ENCODE peak calls at places on chromosomes 5 and 9, in eight cellular contexts. O is H1, M is endothelial cell of umbilical vein, K is transverse colon, Q is stomach, P is HCT116, I is spleen, Z is sigmoid colon. W is an unnamed sample.
A peak's percentile ranks its signal among the peaks of the same experiment; 100 is the strongest.

GRCh38 chr5:179140293-179140692 is 80.1 kb downstream of the ZNF354C start:
- DNase-seq in P (no peak), I (no peak), K (no peak), Q (no peak), Z (no peak), O (no peak), M (no peak), W (no peak)

GRCh38 chr5:114319821-114320220 is 42.0 kb upstream of the KCNN2 start:
- DNase-seq in K (no peak), Q (no peak), O (no peak), M (peak; percentile 94), Z (no peak), I (no peak), P (no peak), W (no peak)

GRCh38 chr5:33736510-33736909 is 155.3 kb downstream of the ADAMTS12 start:
- DNase-seq in Z (no peak), M (no peak), K (no peak), O (no peak), P (no peak), I (no peak), Q (no peak), W (no peak)

GRCh38 chr5:74560245-74560644 is 80.3 kb downstream of the ENC1 start:
- DNase-seq in O (no peak), Q (no peak), K (no peak), I (no peak), P (no peak), Z (no peak), M (no peak), W (no peak)

GRCh38 chr9:136031741-136032638 is 63.1 kb downstream of the NACC2 start:
- DNase-seq in Q (no peak), I (no peak), M (no peak), P (no peak), O (no peak), Z (no peak), K (no peak), W (no peak)

GRCh38 chr5:761854-762685 is 22.5 kb downstream of the ZDHHC11B start:
- DNase-seq in K (no peak), O (no peak), Q (peak; percentile 26), M (no peak), Z (peak; percentile 66), I (peak; percentile 54), P (no peak), W (peak; percentile 98)

GRCh38 chr5:143534764-143535159 is 131.3 kb upstream of the NR3C1 start:
- DNase-seq in O (no peak), Z (no peak), M (no peak), P (no peak), I (no peak), K (no peak), Q (no peak), W (no peak)

GRCh38 chr5:157926171-157926671 is 67.3 kb upstream of the CLINT1 start:
- DNase-seq in O (no peak), M (no peak), P (no peak), Z (no peak), K (no peak), I (no peak), Q (no peak), W (no peak)

GRCh38 chr5:138654281-138654867 is 79.2 kb upstream of the HSPA9 start:
- DNase-seq in Z (no peak), K (no peak), O (no peak), M (peak; percentile 45), Q (no peak), P (no peak), I (no peak), W (no peak)

GRCh38 chr9:128927731-128928411 is 7.1 kb downstream of the PHYHD1 start:
- DNase-seq in Z (no peak), Q (peak; percentile 67), K (peak; percentile 54), O (peak; percentile 46), M (peak; percentile 65), I (no peak), P (peak; percentile 42), W (no peak)

GRCh38 chr9:20620658-20621552 is 1.4 kb downstream of the MLLT3 start:
- DNase-seq in Q (peak; percentile 53), I (peak; percentile 86), K (peak; percentile 48), P (no peak), O (no peak), M (peak; percentile 54), Z (peak; percentile 78), W (peak; percentile 89)

GRCh38 chr5:95701074-95701473 is 18.3 kb upstream of the SPATA9 start:
- DNase-seq in Q (no peak), K (no peak), O (no peak), I (no peak), P (no peak), Z (no peak), M (no peak), W (no peak)

GRCh38 chr9:73148447-73148937 is 3.2 kb upstream of the ANXA1 start:
- DNase-seq in Z (no peak), I (no peak), M (peak; percentile 33), K (no peak), O (no peak), P (no peak), Q (no peak), W (no peak)

GRCh38 chr9:131485206-131485605 is 17.5 kb upstream of the POMT1 start:
- DNase-seq in Z (no peak), Q (no peak), O (no peak), M (no peak), K (no peak), P (no peak), I (no peak), W (no peak)

GRCh38 chr9:126614455-126615248 is 924 bp downstream of the LMX1B start:
- DNase-seq in M (no peak), Z (peak; percentile 35), K (no peak), I (no peak), Q (no peak), O (no peak), P (no peak), W (no peak)

GRCh38 chr9:126617003-126617739 is 3.4 kb downstream of the LMX1B start:
- DNase-seq in P (no peak), Q (no peak), I (peak; percentile 41), O (no peak), M (no peak), K (no peak), Z (no peak), W (no peak)

GRCh38 chr9:126616521-126616976 is 2.8 kb downstream of the LMX1B start:
- DNase-seq in I (no peak), M (no peak), Z (no peak), Q (no peak), O (no peak), K (no peak), P (no peak), W (no peak)

GRCh38 chr9:126615251-126615790 is 1.6 kb downstream of the LMX1B start:
- DNase-seq in K (peak; percentile 22), P (no peak), Q (peak; percentile 47), M (no peak), I (no peak), Z (no peak), O (no peak), W (no peak)

GRCh38 chr9:126615791-126616447 is 2.2 kb downstream of the LMX1B start:
- DNase-seq in I (no peak), K (no peak), Q (no peak), P (no peak), O (no peak), M (no peak), Z (no peak), W (no peak)
- TF ChIP-seq CTCF in I (no peak), K (no peak), Q (no peak), P (no peak), O (peak; percentile 21), M (no peak), Z (no peak), W (no peak)

GRCh38 chr9:35882996-35883395 is 12.8 kb upstream of the OR13J1 start:
- DNase-seq in K (no peak), M (no peak), I (no peak), Q (no peak), Z (no peak), O (no peak), P (no peak), W (no peak)

DNA sequence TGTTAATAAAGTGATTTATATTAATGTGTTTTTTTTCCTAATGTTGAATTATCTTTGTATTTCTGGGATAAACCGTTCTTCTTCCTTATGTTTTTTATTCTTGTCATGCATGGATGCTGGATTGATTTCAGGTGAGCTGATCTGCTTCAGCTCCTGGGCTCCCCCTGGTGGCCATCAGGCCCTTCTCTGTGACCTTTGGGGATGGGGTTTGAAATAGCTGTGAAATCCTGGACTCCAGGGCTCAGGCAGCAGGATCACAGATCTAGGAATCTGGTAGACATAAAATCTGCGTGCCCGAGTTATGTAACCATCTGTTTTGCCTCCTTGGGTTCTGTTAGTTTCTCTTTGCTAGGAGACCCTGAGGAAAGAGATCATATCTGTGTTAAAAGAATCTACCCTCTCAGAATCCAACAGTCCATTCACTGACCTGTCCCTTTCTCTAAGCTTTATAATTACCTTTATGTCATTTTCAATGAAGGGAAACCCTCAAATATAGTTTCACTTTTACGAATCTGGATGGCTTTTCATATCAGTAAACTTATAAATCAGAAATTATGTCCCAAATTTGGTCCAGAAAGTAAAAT is 12.2 kb upstream of the OR13J1 start:
- DNase-seq in I (peak; percentile 92), K (peak; percentile 90), M (peak; percentile 75), P (peak; percentile 71), O (peak; percentile 46), Q (peak; percentile 90), Z (peak; percentile 92), W (peak; percentile 84)
- TF ChIP-seq POLR2AphosphoS5 in I (no peak), K (no peak), M (no peak), P (no peak), O (no peak), Q (peak; percentile 53), Z (no peak), W (no peak)

DNA sequence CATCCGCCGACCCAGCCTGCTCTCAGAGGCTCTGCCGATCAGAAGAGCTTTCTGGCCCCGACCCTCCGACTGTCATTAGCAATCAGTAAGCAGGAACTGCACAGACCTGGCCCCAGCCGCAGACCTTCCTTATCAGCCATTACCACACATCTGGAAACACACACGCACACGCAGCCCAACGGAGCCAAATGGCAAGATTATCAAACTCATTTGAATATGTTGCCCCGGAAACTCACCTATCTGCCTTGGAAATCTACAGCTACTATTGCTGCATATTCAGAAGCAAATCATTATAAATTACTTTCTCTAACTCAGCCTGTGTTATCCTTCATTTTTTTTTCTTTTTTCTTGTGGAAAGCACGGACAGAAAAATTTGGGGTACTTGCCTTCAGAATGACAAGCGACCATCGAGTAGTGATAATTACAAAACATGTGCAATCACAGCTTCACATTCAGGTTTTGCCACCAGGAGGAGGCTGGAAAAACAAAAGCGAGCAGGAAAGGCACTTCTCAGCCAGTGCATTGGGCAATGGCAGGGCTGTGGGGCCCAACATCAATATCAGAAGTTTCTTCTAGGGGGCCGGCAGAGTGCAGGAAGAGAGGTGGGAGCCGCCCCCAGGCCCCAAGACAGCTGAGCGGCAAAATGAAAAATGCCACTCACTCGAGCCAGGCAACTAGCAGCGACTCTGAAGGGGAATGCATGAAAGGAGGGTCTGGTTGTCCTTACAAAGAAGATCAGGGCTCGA is 122.3 kb downstream of the VAV2 start:
- DNase-seq in P (no peak), Z (no peak), K (no peak), Q (no peak), I (no peak), M (peak; percentile 16), O (no peak), W (no peak)
- H3K4me1 ChIP-seq in P (peaks cover 27% of the 10 kb centered on the region), Z (no peaks in the 10 kb centered on the region), K (no peaks in the 10 kb centered on the region), Q (peaks cover 6% of the 10 kb centered on the region), I (peaks cover 30% of the 10 kb centered on the region), M (peaks cover 7% of the 10 kb centered on the region), O (peaks cover 4% of the 10 kb centered on the region), W (peaks cover 15% of the 10 kb centered on the region)

DNA sequence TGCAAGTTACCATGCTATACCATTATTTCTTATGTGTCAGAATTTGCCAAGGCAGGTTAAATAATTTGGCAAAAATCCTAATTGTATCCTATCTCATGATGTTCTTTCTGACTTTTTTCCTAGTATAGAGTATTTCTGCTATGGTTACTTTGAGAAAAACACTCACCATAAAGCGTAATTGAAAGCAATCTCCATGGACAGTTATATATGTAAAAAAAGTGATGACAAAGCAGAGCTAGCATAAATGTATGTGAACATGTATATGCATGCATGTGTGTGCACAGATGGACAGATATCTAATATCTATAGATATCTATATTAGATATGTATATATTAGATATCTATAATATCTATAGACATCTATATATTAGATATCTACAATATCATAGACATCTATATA is 57.3 kb downstream of the PJA2 start:
- DNase-seq in M (no peak), O (no peak), K (no peak), P (no peak), Q (no peak), I (no peak), Z (no peak), W (no peak)
- TF ChIP-seq CTCF in M (no peak), O (no peak), K (no peak), P (no peak), Q (no peak), I (no peak), Z (no peak), W (no peak)